ENCODE peak calls at places on chromosomes 1 and 21, in four cellular contexts. X, S, Z and I are unnamed samples.

GRCh38 chr1:60583696-60584095 is 498.7 kb upstream of the NFIA start:
- DNase-seq in X (no peak), S (no peak), Z (no peak), I (no peak)

GRCh38 chr1:227654858-227655752 is 80.0 kb downstream of the JMJD4 start:
- DNase-seq in X (no peak), S (no peak), Z (no peak), I (no peak)

GRCh38 chr21:36076878-36077658 is 7.2 kb downstream of the CBR1 start:
- DNase-seq in X (peak), S (no peak), Z (no peak), I (no peak)

GRCh38 chr1:20108724-20109123 is 10.6 kb downstream of the PLA2G2D start:
- DNase-seq in X (no peak), S (no peak), Z (no peak), I (no peak)

GRCh38 chr1:232943679-232944252 is 6.6 kb upstream of the NTPCR start:
- DNase-seq in X (no peak), S (no peak), Z (no peak), I (no peak)

GRCh38 chr1:181062800-181063428 is 25.6 kb upstream of the IER5 start:
- DNase-seq in X (no peak), S (peak), Z (no peak), I (peak)

GRCh38 chr1:229947968-229948367 is 119.1 kb upstream of the GALNT2 start:
- DNase-seq in X (no peak), S (no peak), Z (no peak), I (no peak)

GRCh38 chr1:173753830-173754229 is 39.0 kb downstream of the KLHL20 start:
- DNase-seq in X (no peak), S (no peak), Z (no peak), I (no peak)

GRCh38 chr1:151992345-151993083 is 1.1 kb downstream of the S100A10 start:
- DNase-seq in X (peak), S (no peak), Z (no peak), I (peak)

GRCh38 chr1:31707711-31708110 is 3.9 kb upstream of the COL16A1 start:
- DNase-seq in X (no peak), S (peak), Z (no peak), I (peak)

GRCh38 chr1:25212725-25213124 is 19.6 kb downstream of the SYF2 start:
- DNase-seq in X (no peak), S (no peak), Z (no peak), I (no peak)
- TF ChIP-seq SPI1 in X (no peak), S (no peak), Z (no peak), I (no peak)

GRCh38 chr21:43362306-43362927 is 64.5 kb downstream of the SIK1 start:
- DNase-seq in X (no peak), S (no peak), Z (peak), I (no peak)

GRCh38 chr21:43363506-43364260 is 63.2 kb downstream of the SIK1 start:
- DNase-seq in X (no peak), S (no peak), Z (no peak), I (no peak)

GRCh38 chr21:43364261-43364510 is 62.7 kb downstream of the SIK1 start:
- DNase-seq in X (no peak), S (no peak), Z (no peak), I (no peak)

GRCh38 chr21:43361493-43362296 is 65.2 kb downstream of the SIK1 start:
- DNase-seq in X (no peak), S (peak), Z (no peak), I (no peak)

DNA sequence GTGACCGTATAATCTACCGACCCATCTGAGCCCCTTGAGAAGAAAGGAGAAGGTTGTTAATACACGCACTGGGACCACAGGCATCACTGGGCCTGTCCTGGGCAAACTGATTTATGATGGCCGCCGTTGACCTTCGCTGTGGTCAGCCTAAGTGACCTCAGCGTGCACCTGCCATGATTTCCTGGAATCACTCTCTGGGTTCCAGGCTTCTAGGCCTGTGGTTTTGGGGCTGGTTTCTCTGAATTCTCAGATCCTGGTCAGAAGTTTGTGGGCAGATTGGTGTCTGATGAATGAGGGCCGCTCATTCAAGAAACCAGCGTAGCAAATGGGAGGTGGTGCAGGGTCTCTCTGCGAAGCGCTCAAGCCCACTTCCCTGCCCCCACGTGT is 64.0 kb downstream of the SIK1 start:
- DNase-seq in X (no peak), S (no peak), Z (no peak), I (no peak)
- TF ChIP-seq SPI1 in X (no peak), S (no peak), Z (no peak), I (no peak)

GRCh38 chr1:98653186-98653585 is 8.3 kb upstream of the SNX7 start:
- DNase-seq in X (no peak), S (no peak), Z (no peak), I (no peak)

GRCh38 chr1:98651116-98651625 is 10.3 kb upstream of the SNX7 start:
- DNase-seq in X (no peak), S (no peak), Z (no peak), I (no peak)
- TF ChIP-seq SPI1 in X (no peak), S (no peak), Z (no peak), I (no peak)

GRCh38 chr1:50829010-50829958 is 130.8 kb downstream of the FAF1 start:
- DNase-seq in X (no peak), S (no peak), Z (no peak), I (no peak)
- TF ChIP-seq SPI1 in X (no peak), S (no peak), Z (no peak), I (no peak)

GRCh38 chr1:155116113-155116764 is 11.4 kb upstream of the EFNA1 start:
- DNase-seq in X (no peak), S (no peak), Z (no peak), I (no peak)
- TF ChIP-seq SPI1 in X (no peak), S (no peak), Z (no peak), I (no peak)

DNA sequence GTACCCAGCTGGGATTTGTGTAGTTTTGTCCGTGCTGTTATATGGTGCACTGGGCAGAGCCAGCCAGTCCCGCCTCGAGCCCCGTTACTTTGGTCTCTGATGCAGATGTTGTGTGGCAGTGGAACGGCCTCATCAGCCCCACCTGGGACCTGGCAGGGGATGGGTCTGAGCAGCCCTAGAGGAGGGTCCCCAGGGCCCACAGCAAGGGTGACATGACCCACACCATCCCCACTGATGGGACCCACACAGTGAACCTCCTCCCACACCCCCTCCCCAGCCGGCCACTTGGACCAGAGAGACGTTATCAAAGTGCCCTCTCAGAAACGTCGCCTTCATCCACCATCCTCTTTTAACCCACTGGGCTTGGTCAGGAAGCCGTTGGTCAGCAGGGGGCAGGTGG is 42.0 kb upstream of the PCBP3 start:
- DNase-seq in X (no peak), S (no peak), Z (no peak), I (no peak)
- TF ChIP-seq SPI1 in X (no peak), S (no peak), Z (no peak), I (no peak)

GRCh38 chr21:35070436-35070835 is 21.3 kb upstream of the RUNX1 start:
- DNase-seq in X (no peak), S (no peak), Z (no peak), I (no peak)
- TF ChIP-seq SPI1 in X (no peak), S (no peak), Z (no peak), I (no peak)

GRCh38 chr1:169015464-169015863 is 91.0 kb upstream of the ATP1B1 start:
- DNase-seq in X (no peak), S (no peak), Z (no peak), I (no peak)
- TF ChIP-seq SPI1 in X (no peak), S (no peak), Z (no peak), I (no peak)

GRCh38 chr1:116415699-116416533 is 42.9 kb downstream of the ATP1A1 start:
- DNase-seq in X (peak), S (no peak), Z (no peak), I (no peak)
- TF ChIP-seq SPI1 in X (no peak), S (no peak), Z (no peak), I (no peak)